ENCODE peak calls at places on chromosomes 4 and X, in seven cellular contexts. H is kidney glomerular epithelial cell, R is HEK293T, D is iris pigment epithelial cell, A is EL, Q is T-helper 1 cell, F is lower lobe of right lung. B is an unnamed sample.

GRCh38 chr4:56067826-56068225 is 119.1 kb downstream of the CEP135 start:
- DNase-seq in H (no peak), D (no peak), Q (no peak), A (no peak), R (no peak), F (no peak), B (no peak)

GRCh38 chrX:23332101-23332887 is 2.4 kb upstream of the PTCHD1 start:
- DNase-seq in H (no peak), F (no peak), D (no peak), Q (no peak), A (no peak), R (peak), B (no peak)

GRCh38 chr4:73721419-73721818 is 18.9 kb upstream of the CXCL8 start:
- DNase-seq in R (no peak), F (no peak), H (no peak), Q (no peak), A (peak), D (peak), B (no peak)

GRCh38 chr4:106032851-106033286 is 137.6 kb downstream of the NPNT start:
- DNase-seq in R (no peak), A (peak), F (no peak), H (no peak), D (no peak), Q (no peak), B (no peak)

GRCh38 chr4:137610960-137611359 is 78.7 kb upstream of the PCDH18 start:
- DNase-seq in D (peak), A (peak), H (no peak), R (peak), F (no peak), Q (no peak), B (no peak)

GRCh38 chr4:138086471-138086870 is 155.7 kb downstream of the SLC7A11 start:
- DNase-seq in R (no peak), H (no peak), Q (no peak), D (no peak), A (no peak), F (no peak), B (no peak)

GRCh38 chr4:83075271-83075670 is 39.3 kb downstream of the PLAC8 start:
- DNase-seq in Q (no peak), F (no peak), D (peak), R (no peak), H (no peak), A (peak), B (no peak)

GRCh38 chrX:29530520-29530919 is 684.8 kb upstream of the MAGEB2 start:
- DNase-seq in Q (no peak), A (peak), F (no peak), R (no peak), H (no peak), D (peak), B (no peak)

GRCh38 chrX:36978886-36979285 is 29.3 kb upstream of the FAM47C start:
- DNase-seq in H (peak), R (no peak), D (peak), A (peak), Q (no peak), F (no peak), B (no peak)

GRCh38 chr4:102564399-102564921 is 63.3 kb downstream of the NFKB1 start:
- DNase-seq in Q (no peak), A (peak), D (peak), H (peak), F (no peak), R (no peak), B (no peak)

GRCh38 chr4:156672492-156672891 is 299.1 kb downstream of the PDGFC start:
- DNase-seq in F (no peak), D (no peak), H (no peak), A (no peak), R (no peak), Q (no peak), B (no peak)

GRCh38 chrX:48897157-48897620 is 379 bp downstream of the TIMM17B start:
- DNase-seq in Q (peak), R (peak), D (peak), F (peak), A (peak), H (peak), B (peak)

GRCh38 chrX:13649823-13650222 is 3.1 kb upstream of the TCEANC start:
- DNase-seq in F (no peak), A (no peak), D (peak), Q (no peak), H (no peak), R (no peak), B (no peak)

GRCh38 chr4:140296335-140296753 is 77.1 kb upstream of the SCOC start:
- DNase-seq in F (no peak), A (peak), R (peak), Q (no peak), D (peak), H (peak), B (no peak)

GRCh38 chr4:138891610-138892009 is 124.0 kb upstream of the NOCT start:
- DNase-seq in F (no peak), Q (no peak), H (peak), A (no peak), R (no peak), D (peak), B (no peak)

GRCh38 chr4:94595880-94596483 is 144.2 kb downstream of the PDLIM5 start:
- DNase-seq in F (no peak), A (peak), R (peak), D (peak), Q (no peak), H (peak), B (no peak)

GRCh38 chr4:1009647-1010521 is 1.5 kb upstream of the FGFRL1 start:
- DNase-seq in R (peak), F (peak), D (peak), Q (peak), H (peak), A (peak), B (peak)

B was measured in CD4-positive, alpha-beta T cell.